ENCODE peak calls at places on chromosomes 3 and 15, in seven cellular contexts. One of them, this sample, is unnamed.

GRCh38 chr3:127790009-127790533 is 32.2 kb downstream of the MGLL start:
- DNase-seq in SK-N-SH: no peak
- DNase-seq in mammary epithelial cell: no peak
- DNase-seq in IMR-90: no peak
- DNase-seq in HCT116: no peak
- DNase-seq in endothelial cell of umbilical vein: no peak
- DNase-seq in DND-41: no peak
- DNase-seq in this sample: no peak

GRCh38 chr3:64533565-64534317 is 154.1 kb downstream of the ADAMTS9 start:
- DNase-seq in endothelial cell of umbilical vein: peak; percentile 86
- DNase-seq in HCT116: peak; percentile 80
- DNase-seq in IMR-90: peak; percentile 87
- DNase-seq in SK-N-SH: peak; percentile 82
- DNase-seq in mammary epithelial cell: peak; percentile 66
- DNase-seq in DND-41: peak; percentile 70
- DNase-seq in this sample: peak; percentile 94

GRCh38 chr3:53156368-53156834 is 4.6 kb upstream of the PRKCD start:
- DNase-seq in endothelial cell of umbilical vein: no peak
- DNase-seq in HCT116: no peak
- DNase-seq in IMR-90: no peak
- DNase-seq in SK-N-SH: peak; percentile 61
- DNase-seq in DND-41: no peak
- DNase-seq in mammary epithelial cell: no peak
- DNase-seq in this sample: no peak

GRCh38 chr3:159128628-159129027 is 326.8 kb downstream of the MFSD1 start:
- DNase-seq in mammary epithelial cell: peak; percentile 79
- DNase-seq in DND-41: no peak
- DNase-seq in HCT116: peak; percentile 31
- DNase-seq in SK-N-SH: no peak
- DNase-seq in endothelial cell of umbilical vein: peak; percentile 64
- DNase-seq in IMR-90: no peak
- DNase-seq in this sample: no peak

GRCh38 chr15:85515212-85515611 is 134.8 kb downstream of the AKAP13 start:
- DNase-seq in SK-N-SH: no peak
- DNase-seq in mammary epithelial cell: peak; percentile 53
- DNase-seq in IMR-90: no peak
- DNase-seq in HCT116: no peak
- DNase-seq in DND-41: no peak
- DNase-seq in endothelial cell of umbilical vein: no peak
- DNase-seq in this sample: no peak

GRCh38 chr3:20121088-20121487 is 64.9 kb downstream of the SGO1 start:
- DNase-seq in SK-N-SH: no peak
- DNase-seq in IMR-90: peak; percentile 3
- DNase-seq in endothelial cell of umbilical vein: no peak
- DNase-seq in HCT116: no peak
- DNase-seq in mammary epithelial cell: no peak
- DNase-seq in DND-41: no peak
- DNase-seq in this sample: no peak

GRCh38 chr3:193229851-193230250 is 11.2 kb upstream of the PLAAT1 start:
- DNase-seq in HCT116: no peak
- DNase-seq in endothelial cell of umbilical vein: peak; percentile 75
- DNase-seq in IMR-90: no peak
- DNase-seq in SK-N-SH: no peak
- DNase-seq in DND-41: no peak
- DNase-seq in mammary epithelial cell: no peak
- DNase-seq in this sample: no peak

GRCh38 chr3:21839592-21839991 is 88.6 kb upstream of the ZNF385D start:
- DNase-seq in DND-41: no peak
- DNase-seq in HCT116: no peak
- DNase-seq in endothelial cell of umbilical vein: no peak
- DNase-seq in IMR-90: peak; percentile 53
- DNase-seq in mammary epithelial cell: peak; percentile 42
- DNase-seq in SK-N-SH: no peak
- DNase-seq in this sample: no peak

GRCh38 chr15:79218588-79219200 is 63.8 kb upstream of the ANKRD34C start:
- DNase-seq in HCT116: peak; percentile 24
- DNase-seq in SK-N-SH: peak; percentile 38
- DNase-seq in DND-41: no peak
- DNase-seq in IMR-90: peak; percentile 17
- DNase-seq in mammary epithelial cell: no peak
- DNase-seq in endothelial cell of umbilical vein: no peak
- DNase-seq in this sample: no peak
- TF ChIP-seq CTCF in HCT116: peak; percentile 62
- TF ChIP-seq CTCF in SK-N-SH: peak; percentile 49
- TF ChIP-seq CTCF in DND-41: peak; percentile 27
- TF ChIP-seq CTCF in IMR-90: peak; percentile 36
- TF ChIP-seq CTCF in mammary epithelial cell: peak; percentile 53
- TF ChIP-seq CTCF in endothelial cell of umbilical vein: peak; percentile 22
- TF ChIP-seq CTCF in this sample: no peak

GRCh38 chr15:43498988-43499387 is 6.0 kb upstream of the TP53BP1 start:
- DNase-seq in endothelial cell of umbilical vein: no peak
- DNase-seq in DND-41: no peak
- DNase-seq in IMR-90: no peak
- DNase-seq in SK-N-SH: no peak
- DNase-seq in HCT116: no peak
- DNase-seq in mammary epithelial cell: no peak
- DNase-seq in this sample: no peak

GRCh38 chr15:43488790-43489585 is 4.0 kb downstream of the TP53BP1 start:
- DNase-seq in endothelial cell of umbilical vein: peak; percentile 25
- DNase-seq in mammary epithelial cell: no peak
- DNase-seq in IMR-90: peak; percentile 25
- DNase-seq in DND-41: no peak
- DNase-seq in SK-N-SH: no peak
- DNase-seq in HCT116: no peak
- DNase-seq in this sample: no peak

GRCh38 chr15:43492266-43492665 is 690 bp downstream of the TP53BP1 start:
- DNase-seq in HCT116: no peak
- DNase-seq in SK-N-SH: no peak
- DNase-seq in IMR-90: no peak
- DNase-seq in DND-41: no peak
- DNase-seq in endothelial cell of umbilical vein: peak; percentile 27
- DNase-seq in mammary epithelial cell: no peak
- DNase-seq in this sample: no peak

GRCh38 chr15:43492673-43493601 is at the start of gene TP53BP1:
- DNase-seq in endothelial cell of umbilical vein: peak; percentile 95
- DNase-seq in SK-N-SH: peak; percentile 92
- DNase-seq in DND-41: peak; percentile 92
- DNase-seq in HCT116: peak; percentile 85
- DNase-seq in IMR-90: peak; percentile 94
- DNase-seq in mammary epithelial cell: peak; percentile 89
- DNase-seq in this sample: peak; percentile 98

DNA sequence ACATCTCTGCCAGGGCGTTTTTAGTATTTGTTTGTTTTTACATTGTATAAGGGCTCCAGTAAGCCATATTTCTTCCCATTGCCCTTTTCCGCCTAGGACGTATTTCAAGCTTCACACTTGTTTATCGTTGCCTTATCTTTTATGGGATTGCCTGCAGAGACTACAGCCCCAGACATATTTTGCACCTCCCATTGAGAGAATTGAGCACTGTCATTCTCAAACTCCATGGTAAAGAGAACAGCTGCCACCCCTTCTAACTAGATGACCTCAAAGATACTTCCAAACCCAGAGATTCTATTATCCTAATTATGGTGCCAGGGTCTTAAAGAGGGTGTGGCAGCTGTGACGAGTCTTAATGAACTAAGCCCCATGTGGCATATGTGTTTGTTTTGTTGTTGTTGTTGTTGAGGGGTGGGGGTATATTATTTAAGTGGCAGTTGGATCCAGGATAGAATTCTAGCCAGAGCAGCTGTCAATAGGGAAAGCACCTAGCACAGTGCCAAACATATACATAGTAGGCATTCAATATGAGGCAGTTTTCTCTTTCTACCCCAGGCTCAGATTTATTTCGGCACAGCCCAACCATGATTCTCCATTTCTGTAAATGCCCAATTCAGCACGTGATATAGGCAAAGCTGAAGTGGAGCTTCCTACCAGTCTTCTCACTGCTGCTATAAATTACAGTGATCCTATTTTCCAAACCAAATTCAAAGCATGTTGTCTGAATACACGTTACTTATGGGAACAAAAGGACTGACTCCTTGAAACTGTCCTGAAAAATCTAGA is 924 bp upstream of the TP53BP1 start:
- DNase-seq in endothelial cell of umbilical vein: no peak
- DNase-seq in IMR-90: no peak
- DNase-seq in HCT116: no peak
- DNase-seq in mammary epithelial cell: no peak
- DNase-seq in DND-41: no peak
- DNase-seq in SK-N-SH: no peak
- DNase-seq in this sample: no peak
- H3K9ac ChIP-seq in endothelial cell of umbilical vein: no peak overlapping the region
- H3K9ac ChIP-seq in IMR-90: peak overlapping the region; percentile 47
- H3K9ac ChIP-seq in HCT116: peak overlapping the region; percentile 79
- H3K9ac ChIP-seq in mammary epithelial cell: peak overlapping the region; percentile 89
- H3K9ac ChIP-seq in DND-41: peak overlapping the region; percentile 64
- H3K9ac ChIP-seq in SK-N-SH: peak overlapping the region; percentile 80
- H3K9ac ChIP-seq in this sample: peak overlapping the region; percentile 93

DNA sequence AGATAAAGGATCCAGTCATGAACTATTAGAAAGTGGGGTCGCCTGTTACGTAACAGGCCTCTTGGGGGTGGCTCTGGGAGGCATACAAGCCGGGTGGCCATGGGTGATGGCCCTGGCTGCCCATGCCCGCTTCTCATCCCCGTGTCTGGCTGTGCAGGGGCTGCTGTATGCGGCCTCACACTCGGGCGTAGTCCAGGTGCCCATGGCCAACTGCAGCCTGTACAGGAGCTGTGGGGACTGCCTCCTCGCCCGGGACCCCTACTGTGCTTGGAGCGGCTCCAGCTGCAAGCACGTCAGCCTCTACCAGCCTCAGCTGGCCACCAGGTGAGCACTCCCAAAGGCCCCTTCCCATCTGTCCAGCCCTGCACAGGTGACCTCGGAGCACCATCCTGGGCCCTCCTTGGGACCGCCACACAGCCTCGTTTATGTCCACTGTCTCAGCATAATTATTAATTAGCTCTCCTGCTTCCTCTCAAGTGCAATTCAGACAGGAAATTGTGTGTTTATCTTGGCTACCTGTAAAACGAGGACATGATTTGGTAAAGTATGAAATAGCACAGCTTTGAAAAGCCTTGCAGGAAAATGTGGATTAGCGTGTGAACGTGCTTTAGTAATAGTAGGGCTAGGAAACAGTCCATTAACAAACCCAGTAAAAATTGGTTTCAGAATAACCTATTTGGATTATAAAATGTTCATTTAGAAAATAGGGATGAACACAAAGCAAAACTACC is 8.1 kb downstream of the CIB1 start:
- DNase-seq in HCT116: no peak
- DNase-seq in mammary epithelial cell: no peak
- DNase-seq in IMR-90: no peak
- DNase-seq in endothelial cell of umbilical vein: no peak
- DNase-seq in SK-N-SH: no peak
- DNase-seq in DND-41: no peak
- DNase-seq in this sample: no peak
- H3K36me3 ChIP-seq in HCT116: peaks cover 52% of the 10 kb centered on the region
- H3K36me3 ChIP-seq in mammary epithelial cell: peaks cover 48% of the 10 kb centered on the region
- H3K36me3 ChIP-seq in IMR-90: peaks cover 58% of the 10 kb centered on the region
- H3K36me3 ChIP-seq in endothelial cell of umbilical vein: peaks cover 3% of the 10 kb centered on the region
- H3K36me3 ChIP-seq in SK-N-SH: peaks cover 62% of the 10 kb centered on the region
- H3K36me3 ChIP-seq in DND-41: peaks cover 16% of the 10 kb centered on the region
- H3K36me3 ChIP-seq in this sample: peaks cover 33% of the 10 kb centered on the region

GRCh38 chr3:50255251-50255615 is 13.7 kb upstream of the SEMA3B start:
- DNase-seq in DND-41: no peak
- DNase-seq in SK-N-SH: no peak
- DNase-seq in endothelial cell of umbilical vein: no peak
- DNase-seq in HCT116: no peak
- DNase-seq in IMR-90: no peak
- DNase-seq in mammary epithelial cell: peak; percentile 73
- DNase-seq in this sample: no peak

GRCh38 chr3:50258979-50259378 is 10.0 kb upstream of the SEMA3B start:
- DNase-seq in mammary epithelial cell: no peak
- DNase-seq in endothelial cell of umbilical vein: no peak
- DNase-seq in IMR-90: no peak
- DNase-seq in SK-N-SH: no peak
- DNase-seq in HCT116: no peak
- DNase-seq in DND-41: no peak
- DNase-seq in this sample: no peak

GRCh38 chr3:50257990-50258389 is 11.0 kb upstream of the SEMA3B start:
- DNase-seq in endothelial cell of umbilical vein: no peak
- DNase-seq in DND-41: no peak
- DNase-seq in mammary epithelial cell: no peak
- DNase-seq in IMR-90: no peak
- DNase-seq in HCT116: no peak
- DNase-seq in SK-N-SH: no peak
- DNase-seq in this sample: no peak

GRCh38 chr3:50259432-50260026 is 9.4 kb upstream of the SEMA3B start:
- DNase-seq in IMR-90: no peak
- DNase-seq in SK-N-SH: no peak
- DNase-seq in mammary epithelial cell: no peak
- DNase-seq in endothelial cell of umbilical vein: no peak
- DNase-seq in HCT116: no peak
- DNase-seq in DND-41: no peak
- DNase-seq in this sample: no peak

DNA sequence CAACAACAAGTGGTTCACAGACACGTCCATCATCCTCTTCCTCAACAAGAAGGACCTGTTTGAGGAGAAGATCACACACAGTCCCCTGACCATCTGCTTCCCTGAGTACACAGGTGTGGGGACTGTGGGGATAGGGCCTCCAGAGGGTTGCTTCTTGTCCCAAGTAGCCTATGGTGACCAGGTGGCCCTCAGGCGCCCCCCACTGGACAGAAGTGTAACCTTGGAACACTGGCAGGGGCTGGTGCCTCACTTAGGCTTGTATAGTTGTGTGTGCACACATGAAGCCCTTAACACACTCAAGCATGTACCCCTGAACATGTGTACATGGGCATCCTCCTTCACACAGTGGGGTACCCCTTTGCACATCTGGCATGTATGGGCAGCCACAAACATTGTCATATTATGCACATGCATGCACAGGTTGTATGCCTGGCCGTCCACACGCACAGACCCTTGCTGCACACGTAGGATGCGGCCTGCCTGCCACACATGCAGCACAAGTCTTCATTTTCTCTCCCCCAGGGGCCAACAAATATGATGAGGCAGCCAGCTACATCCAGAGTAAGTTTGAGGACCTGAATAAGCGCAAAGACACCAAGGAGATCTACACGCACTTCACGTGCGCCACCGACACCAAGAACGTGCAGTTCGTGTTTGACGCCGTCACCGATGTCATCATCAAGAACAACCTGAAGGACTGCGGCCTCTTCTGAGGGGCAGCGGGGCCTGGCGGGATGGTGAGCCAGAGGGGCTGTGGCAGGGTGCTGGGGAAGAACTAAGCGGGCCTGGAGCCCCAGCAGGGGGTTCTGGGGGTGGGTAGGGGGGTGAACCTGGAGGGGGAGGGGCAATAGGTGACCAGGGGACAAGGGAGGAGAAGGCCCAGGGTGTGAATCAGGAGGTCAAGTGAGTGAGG is 11.7 kb upstream of the SEMA3B start:
- DNase-seq in DND-41: peak; percentile 45
- DNase-seq in endothelial cell of umbilical vein: peak; percentile 66
- DNase-seq in HCT116: no peak
- DNase-seq in IMR-90: no peak
- DNase-seq in mammary epithelial cell: no peak
- DNase-seq in SK-N-SH: peak; percentile 65
- DNase-seq in this sample: no peak
- TF ChIP-seq CTCF in DND-41: peak; percentile 66
- TF ChIP-seq CTCF in endothelial cell of umbilical vein: peak; percentile 73
- TF ChIP-seq CTCF in HCT116: peak; percentile 90
- TF ChIP-seq CTCF in IMR-90: peak; percentile 56
- TF ChIP-seq CTCF in mammary epithelial cell: peak; percentile 56
- TF ChIP-seq CTCF in SK-N-SH: peak; percentile 70
- TF ChIP-seq CTCF in this sample: peak; percentile 38

GRCh38 chr3:33042668-33043067 is 54.3 kb downstream of the GLB1 start:
- DNase-seq in SK-N-SH: no peak
- DNase-seq in HCT116: no peak
- DNase-seq in DND-41: no peak
- DNase-seq in mammary epithelial cell: no peak
- DNase-seq in endothelial cell of umbilical vein: no peak
- DNase-seq in IMR-90: no peak
- DNase-seq in this sample: no peak
- H3K9ac ChIP-seq in SK-N-SH: no peak overlapping the region
- H3K9ac ChIP-seq in HCT116: no peak overlapping the region
- H3K9ac ChIP-seq in DND-41: no peak overlapping the region
- H3K9ac ChIP-seq in mammary epithelial cell: no peak overlapping the region
- H3K9ac ChIP-seq in endothelial cell of umbilical vein: no peak overlapping the region
- H3K9ac ChIP-seq in IMR-90: no peak overlapping the region
- H3K9ac ChIP-seq in this sample: no peak overlapping the region

This sample was measured in kidney.